ENCODE peak calls at places on chromosomes 6 and 20, in four cellular contexts. One of them, this sample, is unnamed.
A peak's percentile ranks its signal among the peaks of the same experiment; 100 is the strongest.

GRCh38 chr6:75128881-75129570 is 76.8 kb downstream of the COL12A1 start:
- DNase-seq in GM23338: no peak
- DNase-seq in A549: no peak
- DNase-seq in tibial artery: no peak
- DNase-seq in this sample: no peak

GRCh38 chr6:143940011-143940597 is 68.0 kb downstream of the PLAGL1 start:
- DNase-seq in tibial artery: no peak
- DNase-seq in GM23338: peak; percentile 78
- DNase-seq in A549: peak; percentile 66
- DNase-seq in this sample: no peak

GRCh38 chr20:51190783-51191180 is 167.9 kb upstream of the KCNG1 start:
- DNase-seq in GM23338: no peak
- DNase-seq in A549: no peak
- DNase-seq in tibial artery: no peak
- DNase-seq in this sample: no peak

GRCh38 chr6:88982720-88983119 is 19.3 kb upstream of the RNGTT start:
- DNase-seq in tibial artery: peak; percentile 81
- DNase-seq in GM23338: peak; percentile 78
- DNase-seq in A549: peak; percentile 53
- DNase-seq in this sample: peak; percentile 78

GRCh38 chr6:127266892-127267741 is 453 bp downstream of the RNF146 start:
- DNase-seq in tibial artery: peak; percentile 78
- DNase-seq in GM23338: peak; percentile 61
- DNase-seq in A549: peak; percentile 54
- DNase-seq in this sample: peak; percentile 40

GRCh38 chr20:61633004-61633403 is 380.9 kb downstream of the CDH4 start:
- DNase-seq in GM23338: no peak
- DNase-seq in A549: no peak
- DNase-seq in tibial artery: no peak
- DNase-seq in this sample: no peak

GRCh38 chr6:68572525-68572924 is 62.6 kb upstream of the ADGRB3 start:
- DNase-seq in A549: peak; percentile 47
- DNase-seq in GM23338: peak; percentile 88
- DNase-seq in tibial artery: no peak
- DNase-seq in this sample: no peak

GRCh38 chr20:38626921-38627659 is 25.5 kb downstream of the ARHGAP40 start:
- DNase-seq in GM23338: no peak
- DNase-seq in A549: no peak
- DNase-seq in tibial artery: no peak
- DNase-seq in this sample: no peak

GRCh38 chr6:158663465-158664167 is 13.8 kb downstream of the SYTL3 start:
- DNase-seq in GM23338: peak; percentile 32
- DNase-seq in A549: no peak
- DNase-seq in tibial artery: no peak
- DNase-seq in this sample: no peak

GRCh38 chr6:165910184-165910583 is 247.1 kb upstream of the PDE10A start:
- DNase-seq in A549: no peak
- DNase-seq in tibial artery: no peak
- DNase-seq in GM23338: no peak
- DNase-seq in this sample: no peak

GRCh38 chr20:25280051-25280573 is 32.2 kb downstream of the PYGB start:
- DNase-seq in GM23338: no peak
- DNase-seq in tibial artery: peak; percentile 58
- DNase-seq in A549: no peak
- DNase-seq in this sample: peak; percentile 13

GRCh38 chr6:73515204-73516101 is 5.4 kb downstream of the EEF1A1 start:
- DNase-seq in A549: peak; percentile 80
- DNase-seq in tibial artery: peak; percentile 70
- DNase-seq in GM23338: peak; percentile 72
- DNase-seq in this sample: peak; percentile 25

GRCh38 chr6:66993272-66993671 is 1286.2 kb upstream of the EYS start:
- DNase-seq in GM23338: no peak
- DNase-seq in A549: no peak
- DNase-seq in tibial artery: no peak
- DNase-seq in this sample: no peak

GRCh38 chr20:34709044-34709835 is 5.1 kb downstream of the TP53INP2 start:
- DNase-seq in A549: peak; percentile 86
- DNase-seq in GM23338: peak; percentile 85
- DNase-seq in tibial artery: peak; percentile 92
- DNase-seq in this sample: peak; percentile 92

GRCh38 chr6:150029276-150029675 is 3.9 kb upstream of the RAET1L start:
- DNase-seq in GM23338: no peak
- DNase-seq in A549: no peak
- DNase-seq in tibial artery: no peak
- DNase-seq in this sample: no peak

GRCh38 chr20:57475388-57476072 is 49.4 kb downstream of the CTCFL start:
- DNase-seq in tibial artery: peak; percentile 31
- DNase-seq in A549: no peak
- DNase-seq in GM23338: no peak
- DNase-seq in this sample: peak; percentile 12
- H3K27ac ChIP-seq in tibial artery: no peak overlapping the region
- H3K27ac ChIP-seq in A549: no peak overlapping the region
- H3K27ac ChIP-seq in GM23338: no peak overlapping the region
- H3K27ac ChIP-seq in this sample: no peak overlapping the region

GRCh38 chr20:33675127-33675954 is 1.1 kb upstream of the NECAB3 start:
- DNase-seq in GM23338: no peak
- DNase-seq in tibial artery: peak; percentile 93
- DNase-seq in A549: no peak
- DNase-seq in this sample: peak; percentile 63
- H3K4me3 ChIP-seq in GM23338: peak overlapping the region; percentile 78
- H3K4me3 ChIP-seq in tibial artery: peak overlapping the region; percentile 67
- H3K4me3 ChIP-seq in A549: peak overlapping the region; percentile 61
- H3K4me3 ChIP-seq in this sample: peak overlapping the region; percentile 72

GRCh38 chr6:24874776-24875175 is 61.0 kb downstream of the RIPOR2 start:
- DNase-seq in tibial artery: no peak
- DNase-seq in GM23338: no peak
- DNase-seq in A549: no peak
- DNase-seq in this sample: no peak
- H3K27ac ChIP-seq in tibial artery: no peak overlapping the region
- H3K27ac ChIP-seq in GM23338: no peak overlapping the region
- H3K27ac ChIP-seq in A549: no peak overlapping the region
- H3K27ac ChIP-seq in this sample: no peak overlapping the region

GRCh38 chr6:128505603-128506002 is 14.8 kb downstream of the PTPRK start:
- DNase-seq in tibial artery: no peak
- DNase-seq in A549: no peak
- DNase-seq in GM23338: no peak
- DNase-seq in this sample: no peak
- H3K4me3 ChIP-seq in tibial artery: no peak overlapping the region
- H3K4me3 ChIP-seq in A549: no peak overlapping the region
- H3K4me3 ChIP-seq in GM23338: no peak overlapping the region
- H3K4me3 ChIP-seq in this sample: no peak overlapping the region